ENCODE peak calls at places on chromosomes 12 and 14, in seven cellular contexts. Z is dorsolateral prefrontal cortex, P is breast epithelium, S is GM23338, D is SK-N-SH, I is uterus, E is lower lobe of right lung. L is an unnamed sample. For H3K27me3, the result is how much of the 10 kb centered on the place peaks cover.

GRCh38 chr14:74547331-74547927 is 53.9 kb downstream of the ISCA2 start:
- DNase-seq in Z (no peak), P (no peak), S (peak), D (no peak), I (no peak), E (no peak), L (no peak)

GRCh38 chr12:96368233-96368632 is 32.0 kb downstream of the CDK17 start:
- DNase-seq in Z (no peak), P (no peak), S (no peak), D (no peak), I (no peak), E (no peak), L (no peak)

GRCh38 chr14:105419305-105420091 is at the start of gene MTA1:
- DNase-seq in Z (no peak), P (no peak), S (peak), D (peak), I (no peak), E (no peak), L (no peak)

GRCh38 chr14:39368261-39368959 is 63.8 kb downstream of the FBXO33 start:
- DNase-seq in Z (peak), P (no peak), S (peak), D (peak), I (peak), E (no peak), L (peak)

GRCh38 chr14:32109676-32110075 is 32.6 kb downstream of the ARHGAP5 start:
- DNase-seq in Z (no peak), P (no peak), S (no peak), D (no peak), I (no peak), E (no peak), L (no peak)

GRCh38 chr12:4279120-4279690 is 5.6 kb downstream of the CCND2 start:
- DNase-seq in Z (no peak), P (no peak), S (no peak), D (no peak), I (no peak), E (no peak), L (no peak)

GRCh38 chr12:88638956-88639355 is 58.7 kb upstream of the KITLG start:
- DNase-seq in Z (no peak), P (no peak), S (no peak), D (no peak), I (no peak), E (no peak), L (no peak)

GRCh38 chr12:52992699-52993557 is 13.3 kb upstream of the EIF4B start:
- DNase-seq in Z (no peak), P (no peak), S (no peak), D (no peak), I (no peak), E (no peak), L (no peak)

GRCh38 chr12:6771509-6772330 is 600 bp upstream of the LAG3 start:
- DNase-seq in Z (no peak), P (no peak), S (no peak), D (no peak), I (no peak), E (no peak), L (no peak)

GRCh38 chr14:42224053-42224888 is 617.6 kb downstream of the LRFN5 start:
- DNase-seq in Z (peak), P (no peak), S (peak), D (peak), I (peak), E (no peak), L (peak)

GRCh38 chr12:117076410-117077372 is 22.5 kb downstream of the TESC start:
- DNase-seq in Z (no peak), P (no peak), S (no peak), D (no peak), I (no peak), E (no peak), L (no peak)

GRCh38 chr12:120352117-120352516 is 16.8 kb downstream of the MSI1 start:
- DNase-seq in Z (no peak), P (no peak), S (no peak), D (no peak), I (no peak), E (no peak), L (no peak)

GRCh38 chr12:49098035-49098451 is 3.4 kb upstream of the DHH start:
- DNase-seq in Z (peak), P (no peak), S (peak), D (peak), I (no peak), E (peak), L (peak)

GRCh38 chr12:11650697-11651281 is 1.3 kb downstream of the ETV6 start:
- DNase-seq in Z (no peak), P (no peak), S (no peak), D (peak), I (no peak), E (no peak), L (no peak)

GRCh38 chr12:101459642-101460346 is 15.3 kb upstream of the SPIC start:
- DNase-seq in Z (no peak), P (no peak), S (peak), D (no peak), I (no peak), E (no peak), L (no peak)

GRCh38 chr12:38776657-38777056 is 128.7 kb downstream of the CPNE8 start:
- DNase-seq in Z (no peak), P (no peak), S (no peak), D (no peak), I (no peak), E (no peak), L (no peak)

GRCh38 chr14:68167019-68167716 is 347.6 kb downstream of the RAD51B start:
- DNase-seq in Z (no peak), P (no peak), S (no peak), D (no peak), I (no peak), E (no peak), L (no peak)

GRCh38 chr12:1297639-1298038 is 296.7 kb downstream of the FBXL14 start:
- DNase-seq in Z (no peak), P (no peak), S (no peak), D (no peak), I (no peak), E (no peak), L (no peak)

GRCh38 chr14:24310666-24311604 is at the start of gene LTB4R:
- DNase-seq in Z (peak), P (peak), S (peak), D (no peak), I (peak), E (peak), L (no peak)

GRCh38 chr12:126443977-126444376 is 1378.7 kb downstream of the AACS start:
- DNase-seq in Z (no peak), P (no peak), S (no peak), D (no peak), I (no peak), E (no peak), L (no peak)

GRCh38 chr14:94975366-94975765 is 182.0 kb downstream of the DICER1 start:
- DNase-seq in Z (no peak), P (no peak), S (no peak), D (no peak), I (no peak), E (no peak), L (no peak)
- H3K27me3 ChIP-seq in Z (under half), P (under half), S (under half), D (under half), I (under half), E (under half), L (under half)

GRCh38 chr12:59595557-59596231 is at the start of gene SLC16A7:
- DNase-seq in Z (peak), P (peak), S (peak), D (peak), I (peak), E (peak), L (peak)
- TF ChIP-seq CTCF in Z (no peak), P (no peak), S (no peak), D (no peak), I (no peak), E (no peak), L (no peak)

GRCh38 chr12:9868951-9869306 is 225 bp downstream of the CLEC2B start:
- DNase-seq in Z (no peak), P (no peak), S (no peak), D (no peak), I (no peak), E (no peak), L (no peak)

GRCh38 chr12:9869307-9870161 is at the start of gene CLEC2B:
- DNase-seq in Z (no peak), P (no peak), S (no peak), D (no peak), I (no peak), E (no peak), L (no peak)

GRCh38 chr12:9867531-9867930 is 1.6 kb downstream of the CLEC2B start:
- DNase-seq in Z (no peak), P (no peak), S (no peak), D (no peak), I (no peak), E (no peak), L (no peak)

GRCh38 chr12:9866786-9867379 is 2.3 kb downstream of the CLEC2B start:
- DNase-seq in Z (no peak), P (no peak), S (no peak), D (no peak), I (no peak), E (no peak), L (no peak)

DNA sequence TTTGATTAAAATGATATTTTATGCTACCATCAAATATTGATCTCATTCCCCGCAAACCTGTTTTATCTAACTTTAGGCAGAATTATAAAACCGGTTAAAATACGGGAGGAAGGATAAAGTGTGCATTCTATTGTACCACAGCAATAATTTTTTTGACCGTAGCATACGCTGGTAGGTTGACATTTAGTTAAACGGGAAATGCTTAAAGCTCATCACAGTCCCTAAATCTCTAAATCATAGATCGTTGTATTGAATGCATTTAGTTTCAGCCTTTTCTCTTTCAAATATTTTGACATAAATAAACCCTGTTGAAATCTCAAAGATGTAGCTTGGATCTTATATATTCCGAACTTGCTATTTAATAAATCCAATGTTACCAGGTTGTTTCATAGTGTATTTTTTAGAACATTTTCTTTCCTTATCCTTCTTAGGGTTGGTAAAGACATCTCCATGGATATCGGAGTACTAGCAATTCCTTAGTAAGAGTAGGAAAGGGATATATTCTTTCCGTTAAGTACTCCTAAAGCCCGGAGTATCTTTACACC is 811 bp downstream of the CLEC2B start:
- DNase-seq in Z (no peak), P (no peak), S (no peak), D (no peak), I (no peak), E (no peak), L (no peak)
- H3K4me3 ChIP-seq in Z (peak), P (peak), S (no peak), D (no peak), I (peak), E (peak), L (no peak)

GRCh38 chr12:54128466-54128865 is 60.3 kb downstream of the SMUG1 start:
- DNase-seq in Z (no peak), P (no peak), S (no peak), D (no peak), I (no peak), E (no peak), L (no peak)

GRCh38 chr12:54127538-54128259 is 61.1 kb downstream of the SMUG1 start:
- DNase-seq in Z (no peak), P (no peak), S (no peak), D (no peak), I (no peak), E (no peak), L (no peak)

GRCh38 chr12:54129028-54129903 is 59.5 kb downstream of the SMUG1 start:
- DNase-seq in Z (no peak), P (no peak), S (no peak), D (no peak), I (no peak), E (no peak), L (no peak)

GRCh38 chr12:54125950-54126695 is 62.7 kb downstream of the SMUG1 start:
- DNase-seq in Z (no peak), P (no peak), S (peak), D (peak), I (peak), E (no peak), L (peak)

GRCh38 chr12:54126696-54127537 is 61.9 kb downstream of the SMUG1 start:
- DNase-seq in Z (no peak), P (peak), S (peak), D (peak), I (peak), E (peak), L (peak)
- H3K27me3 ChIP-seq in Z (half or more), P (under half), S (half or more), D (under half), I (under half), E (under half), L (under half)

GRCh38 chr12:42541965-42542364 is 47.6 kb downstream of the PRICKLE1 start:
- DNase-seq in Z (no peak), P (no peak), S (no peak), D (no peak), I (no peak), E (no peak), L (no peak)

GRCh38 chr12:42539696-42540095 is 49.9 kb downstream of the PRICKLE1 start:
- DNase-seq in Z (no peak), P (no peak), S (no peak), D (no peak), I (no peak), E (no peak), L (no peak)

GRCh38 chr12:42534184-42534838 is 55.2 kb downstream of the PRICKLE1 start:
- DNase-seq in Z (no peak), P (no peak), S (no peak), D (no peak), I (no peak), E (no peak), L (no peak)

DNA sequence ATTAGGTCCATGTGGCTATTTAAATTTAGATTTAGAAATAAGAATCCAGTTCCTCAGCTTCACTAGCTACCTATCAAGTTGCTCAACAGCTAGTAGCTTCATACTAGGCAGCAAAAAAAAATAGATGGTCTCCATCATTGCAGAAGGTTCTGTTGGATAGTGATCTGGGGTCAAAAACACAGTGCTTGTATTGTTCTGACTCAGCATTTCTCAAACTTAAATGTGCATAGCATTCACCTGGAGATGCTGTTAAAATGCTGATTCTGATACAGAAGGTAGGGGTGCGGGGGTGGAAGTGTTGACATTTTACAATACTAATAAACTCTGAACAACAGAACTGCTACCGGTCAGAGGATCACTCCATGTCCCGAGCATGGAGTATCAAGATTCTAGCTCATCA is 51.3 kb downstream of the PRICKLE1 start:
- DNase-seq in Z (no peak), P (no peak), S (no peak), D (no peak), I (no peak), E (no peak), L (no peak)
- TF ChIP-seq CTCF in Z (no peak), P (no peak), S (no peak), D (no peak), I (no peak), E (no peak), L (no peak)